ENCODE peak calls at places on chromosome 16, in ten cellular contexts. K is mesendoderm; B is HCT116; P is GM23248; A is thoracic aorta; J is CD8-positive, alpha-beta memory T cell; W is brain microvascular endothelial cell; Q is right cardiac atrium; R is MM.1S; G is body of pancreas. L is an unnamed sample.

GRCh38 chr16:2535644-2536021 is 2.2 kb upstream of the PDPK1 start:
- DNase-seq in G (no peak), A (no peak), B (no peak), J (no peak), W (peak; percentile 65), K (no peak), Q (peak; percentile 63), P (peak; percentile 90), R (no peak), L (no peak)

GRCh38 chr16:17246974-17247718 is 223.6 kb downstream of the XYLT1 start:
- DNase-seq in Q (no peak), B (no peak), G (no peak), R (no peak), A (no peak), P (no peak), K (no peak), J (no peak), W (no peak), L (no peak)

GRCh38 chr16:17295948-17296347 is 174.8 kb downstream of the XYLT1 start:
- DNase-seq in A (no peak), R (no peak), P (no peak), K (no peak), G (no peak), J (no peak), Q (no peak), B (no peak), W (no peak), L (no peak)

GRCh38 chr16:70691223-70692129 is 5.6 kb upstream of the MTSS2 start:
- DNase-seq in P (peak; percentile 100), Q (peak; percentile 93), G (no peak), B (no peak), W (peak; percentile 84), J (no peak), A (peak; percentile 87), R (no peak), K (peak; percentile 87), L (no peak)

GRCh38 chr16:77409311-77409710 is 25.5 kb downstream of the ADAMTS18 start:
- DNase-seq in P (no peak), W (no peak), Q (no peak), B (no peak), G (no peak), R (no peak), J (no peak), K (no peak), A (no peak), L (no peak)

GRCh38 chr16:21637032-21637968 is 15.1 kb downstream of the IGSF6 start:
- DNase-seq in A (no peak), B (no peak), P (no peak), G (no peak), W (no peak), Q (no peak), J (no peak), K (no peak), R (no peak), L (no peak)

GRCh38 chr16:51012396-51012795 is 138.7 kb downstream of the SALL1 start:
- DNase-seq in R (no peak), P (no peak), G (no peak), B (no peak), A (no peak), J (no peak), W (no peak), K (peak; percentile 83), Q (no peak), L (no peak)

GRCh38 chr16:76931186-76931585 is 259.8 kb upstream of the MON1B start:
- DNase-seq in R (no peak), B (no peak), P (peak; percentile 31), A (no peak), W (no peak), G (no peak), Q (no peak), K (no peak), J (no peak), L (no peak)

GRCh38 chr16:66935319-66936011 is at the start of gene CES2:
- DNase-seq in B (no peak), G (peak; percentile 74), A (no peak), Q (peak; percentile 74), R (no peak), J (no peak), K (no peak), P (peak; percentile 86), W (no peak), L (no peak)

GRCh38 chr16:3295209-3295608 is 10.0 kb downstream of the TIGD7 start:
- DNase-seq in B (no peak), J (no peak), A (no peak), K (no peak), R (no peak), G (no peak), Q (no peak), P (no peak), W (no peak), L (no peak)

GRCh38 chr16:81901483-81901882 is 109.8 kb downstream of the SDR42E1 start:
- DNase-seq in W (peak; percentile 63), P (peak; percentile 14), R (no peak), G (no peak), Q (no peak), A (no peak), J (no peak), K (no peak), B (no peak), L (no peak)

GRCh38 chr16:52680993-52681392 is 134.1 kb upstream of the TOX3 start:
- DNase-seq in K (no peak), G (no peak), J (no peak), P (no peak), B (no peak), R (no peak), W (no peak), Q (no peak), A (no peak), L (no peak)

GRCh38 chr16:3022697-3023414 is 886 bp downstream of the HCFC1R1 start:
- DNase-seq in K (no peak), B (no peak), G (no peak), R (peak; percentile 2), J (no peak), W (peak; percentile 15), A (peak; percentile 45), P (peak; percentile 84), Q (peak; percentile 70), L (no peak)

DNA sequence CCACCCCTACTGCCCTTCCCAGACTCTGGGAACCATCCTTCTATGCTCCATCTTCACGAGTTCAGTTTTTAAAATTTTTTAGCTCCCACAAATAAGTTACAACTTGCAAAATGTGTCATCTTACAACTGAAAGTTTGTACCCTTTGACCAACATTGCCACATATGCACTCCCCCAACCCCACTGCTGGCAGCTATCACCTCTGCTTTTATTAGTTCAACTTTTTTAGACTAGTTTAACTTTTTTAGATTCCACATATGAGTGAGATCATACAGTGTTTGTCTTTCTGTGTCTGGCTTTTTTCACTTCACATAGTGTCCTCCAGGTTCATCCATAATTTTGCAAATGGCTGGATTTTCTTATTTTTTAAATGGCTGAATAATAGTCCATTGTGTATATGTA is 7.7 kb downstream of the GPT2 start:
- DNase-seq in Q (no peak), K (no peak), J (no peak), W (no peak), B (no peak), A (no peak), R (no peak), G (no peak), P (no peak), L (no peak)
- H3K4me3 ChIP-seq in Q (no peak overlapping the region), K (no peak overlapping the region), J (no peak overlapping the region), W (no peak overlapping the region), B (no peak overlapping the region), A (no peak overlapping the region), R (no peak overlapping the region), G (no peak overlapping the region), P (no peak overlapping the region), L (no peak overlapping the region)

GRCh38 chr16:86501989-86502855 is 8.1 kb upstream of the FOXF1 start:
- DNase-seq in R (no peak), G (no peak), W (no peak), Q (no peak), P (no peak), J (no peak), K (no peak), A (no peak), B (no peak), L (no peak)

GRCh38 chr16:86502856-86503748 is 7.2 kb upstream of the FOXF1 start:
- DNase-seq in W (no peak), G (no peak), A (no peak), Q (no peak), R (no peak), J (no peak), B (no peak), P (peak; percentile 26), K (no peak), L (no peak)

GRCh38 chr16:86505899-86506864 is 4.1 kb upstream of the FOXF1 start:
- DNase-seq in R (no peak), W (no peak), A (no peak), P (no peak), J (no peak), B (no peak), Q (no peak), G (no peak), K (no peak), L (no peak)

GRCh38 chr16:86503830-86504229 is 6.5 kb upstream of the FOXF1 start:
- DNase-seq in Q (no peak), J (no peak), W (no peak), A (no peak), B (no peak), K (no peak), G (no peak), R (no peak), P (no peak), L (no peak)

GRCh38 chr16:86504315-86505184 is 5.8 kb upstream of the FOXF1 start:
- DNase-seq in Q (no peak), G (no peak), B (no peak), J (no peak), R (no peak), W (no peak), P (no peak), K (no peak), A (no peak), L (no peak)
- H3K4me3 ChIP-seq in Q (no peak overlapping the region), G (no peak overlapping the region), B (no peak overlapping the region), J (no peak overlapping the region), R (no peak overlapping the region), W (no peak overlapping the region), P (no peak overlapping the region), K (no peak overlapping the region), A (no peak overlapping the region), L (no peak overlapping the region)

GRCh38 chr16:57000271-57001025 is 11.1 kb downstream of the NLRC5 start:
- DNase-seq in W (peak; percentile 98), A (peak; percentile 70), B (peak; percentile 19), Q (peak; percentile 88), P (peak; percentile 97), K (no peak), G (no peak), R (no peak), J (peak; percentile 39), L (no peak)
- H3K4me3 ChIP-seq in W (no peak overlapping the region), A (no peak overlapping the region), B (no peak overlapping the region), Q (no peak overlapping the region), P (no peak overlapping the region), K (no peak overlapping the region), G (no peak overlapping the region), R (no peak overlapping the region), J (peak overlapping the region; percentile 52), L (no peak overlapping the region)

DNA sequence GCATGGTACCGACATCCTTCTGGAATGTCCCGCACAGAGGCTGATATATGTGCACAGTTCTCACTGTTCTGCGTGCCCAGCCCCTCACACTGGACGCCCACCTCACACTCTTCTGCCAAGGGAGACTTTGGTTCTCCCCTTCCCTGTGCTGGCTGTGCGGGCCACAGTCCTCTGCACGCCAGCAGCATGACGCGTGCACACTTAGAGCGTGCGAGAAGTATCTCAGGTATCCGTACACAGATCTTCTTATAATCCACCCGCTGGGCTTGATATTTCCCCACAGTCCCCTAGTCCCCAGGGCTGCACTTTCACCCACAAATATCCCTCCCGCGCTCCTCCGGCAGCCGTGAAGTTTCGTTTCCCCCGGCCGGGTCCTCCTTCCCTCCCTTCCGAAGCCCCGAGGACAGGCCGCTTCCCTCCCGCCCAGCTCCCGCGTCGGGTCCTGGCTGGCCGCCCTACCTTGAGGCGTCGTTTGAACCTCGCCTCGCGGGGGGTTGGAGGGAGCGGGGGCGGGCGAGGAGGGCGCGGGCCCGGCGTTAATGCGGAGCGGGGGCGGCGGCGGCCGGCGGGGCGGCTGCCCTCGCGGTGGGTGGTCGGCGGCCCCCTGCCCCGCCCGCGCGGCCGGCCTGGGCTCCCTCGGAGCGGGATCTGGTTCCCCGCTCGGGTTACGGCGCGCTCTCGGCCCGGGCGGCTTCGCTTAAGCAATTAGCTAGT is 5.0 kb upstream of the FOXF1 start:
- DNase-seq in R (no peak), B (no peak), K (no peak), G (no peak), Q (no peak), J (no peak), A (no peak), W (no peak), P (peak; percentile 23), L (no peak)
- H3K4me3 ChIP-seq in R (no peak overlapping the region), B (no peak overlapping the region), K (no peak overlapping the region), G (no peak overlapping the region), Q (peak overlapping the region; percentile 35), J (no peak overlapping the region), A (peak overlapping the region; percentile 38), W (no peak overlapping the region), P (no peak overlapping the region), L (no peak overlapping the region)